ENCODE peak calls at places on chromosomes 5 and 9, in six cellular contexts. X is sciatic nerve; G is esophagus mucosa; J is mucosa of descending colon; L is CD4-positive, CD25-positive, alpha-beta regulatory T cell; K is activated T-cell treated with anti-CD3 and anti-CD28 coated beads, Interleukin-2, amount 50 U/mL, for 72 hours. V is an unnamed sample.

GRCh38 chr9:744790-745456 is 96.6 kb upstream of the DMRT1 start:
- ATAC-seq in X (peak), G (no peak), J (peak), L (no peak), K (no peak), V (no peak)

GRCh38 chr5:17014686-17015085 is 78.6 kb upstream of the MYO10 start:
- ATAC-seq in X (no peak), G (peak), J (no peak), L (no peak), K (no peak), V (no peak)

GRCh38 chr5:18551716-18552115 is 917.5 kb downstream of the TAF11L14 start:
- ATAC-seq in X (no peak), G (no peak), J (no peak), L (no peak), K (no peak), V (no peak)

GRCh38 chr9:4844031-4844430 is 51.3 kb downstream of the RCL1 start:
- ATAC-seq in X (no peak), G (no peak), J (no peak), L (no peak), K (peak), V (peak)

GRCh38 chr5:128896675-128897074 is 68.6 kb upstream of the SLC27A6 start:
- ATAC-seq in X (no peak), G (no peak), J (no peak), L (no peak), K (no peak), V (no peak)

GRCh38 chr5:10486511-10487344 is 45.0 kb downstream of the ROPN1L start:
- ATAC-seq in X (peak), G (no peak), J (no peak), L (no peak), K (no peak), V (no peak)

GRCh38 chr9:6073731-6074130 is 58.3 kb upstream of the RANBP6 start:
- ATAC-seq in X (no peak), G (no peak), J (no peak), L (no peak), K (no peak), V (no peak)

GRCh38 chr5:176646707-176647029 is 616 bp upstream of the TSPAN17 start:
- ATAC-seq in X (peak), G (no peak), J (no peak), L (no peak), K (peak), V (peak)

GRCh38 chr5:163260471-163260870 is 176.9 kb upstream of the CCNG1 start:
- ATAC-seq in X (no peak), G (no peak), J (no peak), L (no peak), K (no peak), V (no peak)

GRCh38 chr5:172373680-172374079 is 80.6 kb downstream of the SH3PXD2B start:
- ATAC-seq in X (no peak), G (no peak), J (no peak), L (no peak), K (no peak), V (no peak)

GRCh38 chr5:149581192-149581861 is at the start of gene ARHGEF37:
- ATAC-seq in X (peak), G (peak), J (peak), L (peak), K (peak), V (peak)

GRCh38 chr9:127629468-127630081 is 17.5 kb downstream of the STXBP1 start:
- ATAC-seq in X (peak), G (peak), J (no peak), L (no peak), K (no peak), V (peak)

GRCh38 chr5:36442352-36442751 is 140.7 kb upstream of the RANBP3L start:
- ATAC-seq in X (no peak), G (no peak), J (no peak), L (no peak), K (peak), V (peak)

GRCh38 chr5:97745817-97746216 is 562.8 kb upstream of the RIOK2 start:
- ATAC-seq in X (no peak), G (no peak), J (no peak), L (no peak), K (no peak), V (no peak)

GRCh38 chr5:60141119-60141518 is 247.6 kb upstream of the PDE4D start:
- ATAC-seq in X (no peak), G (no peak), J (no peak), L (no peak), K (no peak), V (no peak)

GRCh38 chr5:57665146-57665936 is 182.7 kb upstream of the ACTBL2 start:
- ATAC-seq in X (no peak), G (no peak), J (no peak), L (no peak), K (peak), V (peak)

GRCh38 chr5:148933903-148934432 is 107.6 kb downstream of the ADRB2 start:
- ATAC-seq in X (no peak), G (no peak), J (no peak), L (no peak), K (no peak), V (no peak)

GRCh38 chr5:172315599-172316531 is 32.3 kb upstream of the UBTD2 start:
- ATAC-seq in X (no peak), G (no peak), J (no peak), L (no peak), K (no peak), V (no peak)

GRCh38 chr5:160293901-160294561 is 18.3 kb downstream of the CCNJL start:
- ATAC-seq in X (no peak), G (no peak), J (peak), L (no peak), K (no peak), V (no peak)

GRCh38 chr5:32298056-32298420 is 14.7 kb downstream of the MTMR12 start:
- ATAC-seq in X (no peak), G (peak), J (peak), L (no peak), K (peak), V (peak)

GRCh38 chr9:129994947-129995346 is 48.0 kb downstream of the FNBP1 start:
- ATAC-seq in X (peak), G (no peak), J (no peak), L (no peak), K (peak), V (peak)

GRCh38 chr9:127523312-127523851 is 72.1 kb downstream of the LRSAM1 start:
- ATAC-seq in X (no peak), G (peak), J (peak), L (no peak), K (no peak), V (peak)

GRCh38 chr9:115267788-115268187 is 149.8 kb upstream of the TNC start:
- ATAC-seq in X (no peak), G (no peak), J (no peak), L (no peak), K (no peak), V (no peak)

GRCh38 chr5:142450419-142450818 is 125.6 kb upstream of the SPRY4 start:
- ATAC-seq in X (no peak), G (no peak), J (no peak), L (no peak), K (no peak), V (no peak)

GRCh38 chr5:165333623-165334022 is 1828.2 kb downstream of the MAT2B start:
- ATAC-seq in X (no peak), G (no peak), J (no peak), L (no peak), K (no peak), V (no peak)

GRCh38 chr5:138668451-138668850 is 84.8 kb upstream of the CTNNA1 start:
- ATAC-seq in X (no peak), G (no peak), J (peak), L (peak), K (peak), V (peak)

GRCh38 chr5:8060235-8061139 is 191.5 kb downstream of the MTRR start:
- ATAC-seq in X (peak), G (no peak), J (no peak), L (no peak), K (no peak), V (no peak)

GRCh38 chr5:172556971-172557461 is 84.0 kb upstream of the NEURL1B start:
- ATAC-seq in X (peak), G (no peak), J (peak), L (no peak), K (no peak), V (no peak)

GRCh38 chr5:102930244-102930643 is 175.1 kb downstream of the PAM start:
- ATAC-seq in X (no peak), G (no peak), J (no peak), L (no peak), K (no peak), V (no peak)

GRCh38 chr5:107764282-107764681 is 93.5 kb upstream of the EFNA5 start:
- ATAC-seq in X (no peak), G (no peak), J (peak), L (no peak), K (no peak), V (no peak)

GRCh38 chr5:139488269-139488668 is 5.7 kb upstream of the STING1 start:
- ATAC-seq in X (peak), G (no peak), J (peak), L (no peak), K (no peak), V (no peak)

GRCh38 chr5:119811443-119811842 is 182.1 kb downstream of the FAM170A start:
- ATAC-seq in X (no peak), G (no peak), J (no peak), L (no peak), K (no peak), V (no peak)

GRCh38 chr9:5421163-5421562 is 16.6 kb downstream of the PLGRKT start:
- ATAC-seq in X (no peak), G (no peak), J (no peak), L (no peak), K (no peak), V (no peak)

GRCh38 chr9:81207651-81208050 is 481.7 kb downstream of the TLE1 start:
- ATAC-seq in X (no peak), G (peak), J (no peak), L (no peak), K (no peak), V (no peak)

GRCh38 chr9:89387970-89388867 is 69.9 kb downstream of the SECISBP2 start:
- ATAC-seq in X (peak), G (peak), J (peak), L (peak), K (no peak), V (no peak)

V was measured in activated T-helper 17 cell treated with anti-CD3 and anti-CD28 coated beads, Interleukin-2, amount 50 U/mL, for 72 hours.